ENCODE peak calls at places on chromosomes 7 and 10, in six cellular contexts. One of them, this sample, is unnamed.

GRCh38 chr7:38840736-38841460 is 68.1 kb downstream of the VPS41 start:
- DNase-seq in astrocyte of the spinal cord: peak
- DNase-seq in coronary artery: no peak
- DNase-seq in body of pancreas: no peak
- DNase-seq in activated CD8-positive, alpha-beta T cell treated with anti-CD3 and anti-CD28 coated beads for 36 hours: no peak
- DNase-seq in GM20000: peak
- DNase-seq in this sample: peak

GRCh38 chr7:116436305-116436826 is 63.2 kb upstream of the CAV2 start:
- DNase-seq in GM20000: no peak
- DNase-seq in coronary artery: no peak
- DNase-seq in body of pancreas: no peak
- DNase-seq in astrocyte of the spinal cord: no peak
- DNase-seq in activated CD8-positive, alpha-beta T cell treated with anti-CD3 and anti-CD28 coated beads for 36 hours: no peak
- DNase-seq in this sample: no peak

GRCh38 chr7:41624818-41625217 is 78.1 kb downstream of the INHBA start:
- DNase-seq in coronary artery: no peak
- DNase-seq in activated CD8-positive, alpha-beta T cell treated with anti-CD3 and anti-CD28 coated beads for 36 hours: no peak
- DNase-seq in body of pancreas: no peak
- DNase-seq in GM20000: no peak
- DNase-seq in astrocyte of the spinal cord: peak
- DNase-seq in this sample: no peak

GRCh38 chr10:21173964-21174669 is 277.0 kb upstream of the NEBL start:
- DNase-seq in astrocyte of the spinal cord: no peak
- DNase-seq in body of pancreas: peak
- DNase-seq in GM20000: peak
- DNase-seq in coronary artery: no peak
- DNase-seq in activated CD8-positive, alpha-beta T cell treated with anti-CD3 and anti-CD28 coated beads for 36 hours: peak
- DNase-seq in this sample: peak

GRCh38 chr10:89362928-89363327 is 14.9 kb upstream of the IFIT1B start:
- DNase-seq in coronary artery: no peak
- DNase-seq in activated CD8-positive, alpha-beta T cell treated with anti-CD3 and anti-CD28 coated beads for 36 hours: no peak
- DNase-seq in GM20000: no peak
- DNase-seq in astrocyte of the spinal cord: no peak
- DNase-seq in body of pancreas: no peak
- DNase-seq in this sample: no peak

GRCh38 chr10:12849351-12850181 is 151.9 kb downstream of the CCDC3 start:
- DNase-seq in astrocyte of the spinal cord: no peak
- DNase-seq in coronary artery: no peak
- DNase-seq in GM20000: no peak
- DNase-seq in body of pancreas: no peak
- DNase-seq in activated CD8-positive, alpha-beta T cell treated with anti-CD3 and anti-CD28 coated beads for 36 hours: peak
- DNase-seq in this sample: no peak

GRCh38 chr10:48458662-48459048 is 146.2 kb downstream of the ARHGAP22 start:
- DNase-seq in astrocyte of the spinal cord: no peak
- DNase-seq in body of pancreas: peak
- DNase-seq in GM20000: no peak
- DNase-seq in activated CD8-positive, alpha-beta T cell treated with anti-CD3 and anti-CD28 coated beads for 36 hours: no peak
- DNase-seq in coronary artery: peak
- DNase-seq in this sample: no peak

GRCh38 chr10:13615650-13616049 is 28.9 kb downstream of the PRPF18 start:
- DNase-seq in GM20000: no peak
- DNase-seq in body of pancreas: no peak
- DNase-seq in astrocyte of the spinal cord: peak
- DNase-seq in activated CD8-positive, alpha-beta T cell treated with anti-CD3 and anti-CD28 coated beads for 36 hours: no peak
- DNase-seq in coronary artery: no peak
- DNase-seq in this sample: no peak

GRCh38 chr7:101869026-101869900 is 51.8 kb downstream of the CUX1 start:
- DNase-seq in body of pancreas: no peak
- DNase-seq in activated CD8-positive, alpha-beta T cell treated with anti-CD3 and anti-CD28 coated beads for 36 hours: no peak
- DNase-seq in coronary artery: no peak
- DNase-seq in GM20000: no peak
- DNase-seq in astrocyte of the spinal cord: no peak
- DNase-seq in this sample: no peak

GRCh38 chr10:133262696-133263095 is 14.0 kb downstream of the ADAM8 start:
- DNase-seq in activated CD8-positive, alpha-beta T cell treated with anti-CD3 and anti-CD28 coated beads for 36 hours: no peak
- DNase-seq in astrocyte of the spinal cord: no peak
- DNase-seq in body of pancreas: peak
- DNase-seq in coronary artery: no peak
- DNase-seq in GM20000: no peak
- DNase-seq in this sample: no peak

GRCh38 chr7:135998081-135998480 is 20.9 kb upstream of the MTPN start:
- DNase-seq in activated CD8-positive, alpha-beta T cell treated with anti-CD3 and anti-CD28 coated beads for 36 hours: no peak
- DNase-seq in GM20000: no peak
- DNase-seq in coronary artery: no peak
- DNase-seq in astrocyte of the spinal cord: no peak
- DNase-seq in body of pancreas: no peak
- DNase-seq in this sample: no peak

GRCh38 chr10:5856701-5857004 is 33.0 kb downstream of the ANKRD16 start:
- DNase-seq in astrocyte of the spinal cord: no peak
- DNase-seq in GM20000: no peak
- DNase-seq in coronary artery: no peak
- DNase-seq in activated CD8-positive, alpha-beta T cell treated with anti-CD3 and anti-CD28 coated beads for 36 hours: no peak
- DNase-seq in body of pancreas: no peak
- DNase-seq in this sample: no peak

GRCh38 chr10:89648074-89648473 is 3.0 kb upstream of the PANK1 start:
- DNase-seq in body of pancreas: peak
- DNase-seq in activated CD8-positive, alpha-beta T cell treated with anti-CD3 and anti-CD28 coated beads for 36 hours: no peak
- DNase-seq in coronary artery: no peak
- DNase-seq in astrocyte of the spinal cord: no peak
- DNase-seq in GM20000: no peak
- DNase-seq in this sample: no peak

GRCh38 chr7:132932321-132933075 is 149.4 kb downstream of the CHCHD3 start:
- DNase-seq in activated CD8-positive, alpha-beta T cell treated with anti-CD3 and anti-CD28 coated beads for 36 hours: no peak
- DNase-seq in GM20000: no peak
- DNase-seq in body of pancreas: no peak
- DNase-seq in astrocyte of the spinal cord: no peak
- DNase-seq in coronary artery: no peak
- DNase-seq in this sample: no peak

GRCh38 chr7:89666436-89666835 is 487.8 kb upstream of the STEAP1 start:
- DNase-seq in activated CD8-positive, alpha-beta T cell treated with anti-CD3 and anti-CD28 coated beads for 36 hours: no peak
- DNase-seq in GM20000: no peak
- DNase-seq in coronary artery: no peak
- DNase-seq in body of pancreas: no peak
- DNase-seq in astrocyte of the spinal cord: no peak
- DNase-seq in this sample: no peak

GRCh38 chr7:157228864-157229422 is 90.2 kb downstream of the UBE3C start:
- DNase-seq in coronary artery: no peak
- DNase-seq in body of pancreas: peak
- DNase-seq in GM20000: peak
- DNase-seq in activated CD8-positive, alpha-beta T cell treated with anti-CD3 and anti-CD28 coated beads for 36 hours: peak
- DNase-seq in astrocyte of the spinal cord: no peak
- DNase-seq in this sample: peak

GRCh38 chr10:122499012-122499411 is 37.7 kb downstream of the HTRA1 start:
- DNase-seq in activated CD8-positive, alpha-beta T cell treated with anti-CD3 and anti-CD28 coated beads for 36 hours: no peak
- DNase-seq in GM20000: no peak
- DNase-seq in coronary artery: no peak
- DNase-seq in astrocyte of the spinal cord: no peak
- DNase-seq in body of pancreas: no peak
- DNase-seq in this sample: no peak

GRCh38 chr10:75648186-75648761 is 216.8 kb downstream of the LRMDA start:
- DNase-seq in activated CD8-positive, alpha-beta T cell treated with anti-CD3 and anti-CD28 coated beads for 36 hours: no peak
- DNase-seq in body of pancreas: no peak
- DNase-seq in coronary artery: no peak
- DNase-seq in GM20000: no peak
- DNase-seq in astrocyte of the spinal cord: no peak
- DNase-seq in this sample: no peak

GRCh38 chr7:157402911-157403534 is 66.2 kb downstream of the DNAJB6 start:
- DNase-seq in body of pancreas: no peak
- DNase-seq in coronary artery: no peak
- DNase-seq in GM20000: no peak
- DNase-seq in astrocyte of the spinal cord: no peak
- DNase-seq in activated CD8-positive, alpha-beta T cell treated with anti-CD3 and anti-CD28 coated beads for 36 hours: no peak
- DNase-seq in this sample: no peak

GRCh38 chr7:26284995-26285632 is 6.5 kb upstream of the SNX10 start:
- DNase-seq in activated CD8-positive, alpha-beta T cell treated with anti-CD3 and anti-CD28 coated beads for 36 hours: peak
- DNase-seq in body of pancreas: no peak
- DNase-seq in GM20000: no peak
- DNase-seq in coronary artery: no peak
- DNase-seq in astrocyte of the spinal cord: no peak
- DNase-seq in this sample: peak
- TF ChIP-seq CTCF in activated CD8-positive, alpha-beta T cell treated with anti-CD3 and anti-CD28 coated beads for 36 hours: peak
- TF ChIP-seq CTCF in body of pancreas: peak
- TF ChIP-seq CTCF in GM20000: no peak
- TF ChIP-seq CTCF in coronary artery: no peak
- TF ChIP-seq CTCF in astrocyte of the spinal cord: no peak
- TF ChIP-seq CTCF in this sample: peak

DNA sequence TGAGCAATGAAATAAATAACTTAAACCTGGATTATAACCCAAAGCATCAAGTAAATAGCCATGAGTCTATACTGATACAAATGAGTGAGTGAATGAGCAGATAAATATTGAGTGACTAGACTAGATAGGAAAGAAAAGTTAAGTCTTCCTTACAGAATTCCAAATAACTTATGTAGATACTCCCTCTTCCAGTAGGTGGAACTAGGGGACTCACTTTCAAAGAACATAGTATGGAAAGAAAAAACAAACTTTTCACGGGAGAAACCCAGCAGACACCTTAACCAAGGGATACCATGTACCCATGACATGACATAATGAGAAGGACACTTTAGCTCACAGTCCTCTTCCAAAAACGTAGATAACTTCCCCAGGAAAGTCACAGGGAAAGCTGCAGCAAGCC is 32.2 kb downstream of the CSGALNACT2 start:
- DNase-seq in astrocyte of the spinal cord: peak
- DNase-seq in body of pancreas: no peak
- DNase-seq in coronary artery: no peak
- DNase-seq in GM20000: no peak
- DNase-seq in activated CD8-positive, alpha-beta T cell treated with anti-CD3 and anti-CD28 coated beads for 36 hours: no peak
- DNase-seq in this sample: no peak
- TF ChIP-seq CTCF in astrocyte of the spinal cord: peak
- TF ChIP-seq CTCF in body of pancreas: no peak
- TF ChIP-seq CTCF in coronary artery: no peak
- TF ChIP-seq CTCF in GM20000: no peak
- TF ChIP-seq CTCF in activated CD8-positive, alpha-beta T cell treated with anti-CD3 and anti-CD28 coated beads for 36 hours: no peak
- TF ChIP-seq CTCF in this sample: no peak

DNA sequence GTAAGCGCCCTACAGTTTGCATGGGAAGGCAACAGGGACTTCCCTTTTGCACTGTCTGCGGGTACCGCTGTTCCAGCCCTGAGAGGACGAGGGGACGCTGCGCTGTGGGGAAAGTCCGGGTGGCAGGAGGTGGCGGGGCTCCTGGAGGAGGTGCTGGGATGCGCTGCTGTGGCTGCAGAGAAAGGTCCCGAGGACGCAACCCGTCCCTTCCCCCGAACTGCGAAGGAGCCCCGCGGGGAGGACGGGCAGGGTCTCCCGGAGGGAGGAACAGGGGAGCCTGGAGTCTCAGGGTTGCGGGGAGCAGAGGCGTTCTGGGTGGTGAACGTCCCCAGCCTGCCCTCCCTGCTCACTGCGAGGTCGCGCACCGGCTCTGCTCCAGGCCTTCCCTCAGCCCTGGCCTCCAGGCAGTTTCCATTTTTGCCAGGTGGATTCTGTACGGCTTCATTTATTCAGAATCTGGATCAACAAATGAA is 91.6 kb downstream of the CXCL12 start:
- DNase-seq in astrocyte of the spinal cord: no peak
- DNase-seq in body of pancreas: no peak
- DNase-seq in activated CD8-positive, alpha-beta T cell treated with anti-CD3 and anti-CD28 coated beads for 36 hours: no peak
- DNase-seq in coronary artery: no peak
- DNase-seq in GM20000: no peak
- DNase-seq in this sample: no peak
- TF ChIP-seq CTCF in astrocyte of the spinal cord: no peak
- TF ChIP-seq CTCF in body of pancreas: no peak
- TF ChIP-seq CTCF in activated CD8-positive, alpha-beta T cell treated with anti-CD3 and anti-CD28 coated beads for 36 hours: no peak
- TF ChIP-seq CTCF in coronary artery: no peak
- TF ChIP-seq CTCF in GM20000: no peak
- TF ChIP-seq CTCF in this sample: no peak

DNA sequence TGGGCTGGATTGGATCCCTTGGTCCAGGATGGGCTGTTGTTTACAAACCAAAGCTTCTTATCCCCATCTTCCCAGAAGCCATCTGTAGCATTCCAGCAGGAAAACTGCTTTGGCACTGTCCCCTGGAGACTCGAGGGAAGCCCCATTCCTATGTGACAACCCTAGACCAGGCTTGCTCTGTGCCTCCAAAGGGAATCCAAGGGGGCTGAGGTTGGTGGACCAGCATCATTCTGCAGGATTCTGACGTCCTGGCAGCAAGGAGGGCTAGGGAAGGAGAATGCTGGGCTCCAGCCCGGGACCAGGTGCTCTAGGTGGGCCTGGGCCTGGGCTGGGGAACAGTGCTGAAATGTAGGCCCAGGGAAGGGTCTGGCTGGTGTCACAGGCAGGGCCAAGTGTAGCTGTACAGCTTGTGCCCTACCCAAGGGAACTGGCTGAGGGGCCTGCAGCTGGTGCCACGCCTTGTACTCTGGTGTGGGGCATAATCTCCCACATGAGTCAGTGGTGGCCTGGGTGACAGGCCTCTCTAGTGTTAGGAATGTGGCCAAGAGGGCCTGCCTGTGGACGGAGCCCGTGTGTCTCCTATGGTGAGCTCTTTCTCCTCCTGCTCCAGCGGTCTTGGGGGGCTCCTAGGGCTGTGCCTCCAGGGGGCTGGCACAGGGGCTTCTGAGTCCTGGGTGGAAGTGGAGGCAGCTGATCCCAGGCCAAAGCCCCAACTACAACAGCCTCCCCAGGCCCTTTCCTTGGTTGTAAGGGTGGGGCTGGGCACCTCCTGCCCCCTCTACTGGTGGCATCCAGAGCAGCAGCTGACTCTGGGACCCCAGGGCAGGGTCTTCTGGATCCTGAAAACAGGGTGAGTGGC is 25.2 kb downstream of the TRIM8 start:
- DNase-seq in GM20000: no peak
- DNase-seq in astrocyte of the spinal cord: no peak
- DNase-seq in activated CD8-positive, alpha-beta T cell treated with anti-CD3 and anti-CD28 coated beads for 36 hours: no peak
- DNase-seq in coronary artery: peak
- DNase-seq in body of pancreas: peak
- DNase-seq in this sample: no peak
- TF ChIP-seq CTCF in GM20000: no peak
- TF ChIP-seq CTCF in astrocyte of the spinal cord: no peak
- TF ChIP-seq CTCF in activated CD8-positive, alpha-beta T cell treated with anti-CD3 and anti-CD28 coated beads for 36 hours: peak
- TF ChIP-seq CTCF in coronary artery: no peak
- TF ChIP-seq CTCF in body of pancreas: peak
- TF ChIP-seq CTCF in this sample: peak

This sample was measured in GM12865.